ENCODE peak calls at places on chromosomes 7 and 10, in four cellular contexts. D is GM23338, F is H1, X is HCT116. B is an unnamed sample.
A peak's percentile ranks its signal among the peaks of the same experiment; 100 is the strongest.

GRCh38 chr7:124697746-124698145 is 67.8 kb downstream of the GPR37 start:
- DNase-seq in D (no peak), X (no peak), F (no peak), B (no peak)

GRCh38 chr7:79282051-79282694 is 171.3 kb downstream of the MAGI2 start:
- DNase-seq in D (peak; percentile 53), X (peak; percentile 35), F (no peak), B (no peak)

GRCh38 chr10:58384999-58385783 is at the start of gene TFAM:
- DNase-seq in F (peak; percentile 53), D (peak; percentile 97), X (peak; percentile 81), B (peak; percentile 99)

GRCh38 chr10:82190432-82191260 is 315.7 kb downstream of the NRG3 start:
- DNase-seq in F (no peak), X (no peak), D (no peak), B (no peak)

GRCh38 chr10:101228682-101229274 is 485 bp downstream of the LBX1 start:
- DNase-seq in X (no peak), F (no peak), D (peak; percentile 71), B (no peak)

GRCh38 chr10:13775786-13776780 is 189.3 kb downstream of the PRPF18 start:
- DNase-seq in D (no peak), F (no peak), X (no peak), B (no peak)

GRCh38 chr10:70201105-70201504 is 30.8 kb upstream of the SAR1A start:
- DNase-seq in F (no peak), D (no peak), X (no peak), B (no peak)

GRCh38 chr7:151168022-151168786 is 710 bp upstream of the GBX1 start:
- DNase-seq in F (no peak), X (no peak), D (peak; percentile 82), B (no peak)

GRCh38 chr7:134016942-134017303 is 110.2 kb upstream of the LRGUK start:
- DNase-seq in D (no peak), X (no peak), F (no peak), B (no peak)

GRCh38 chr7:98913026-98913425 is 34.7 kb downstream of the TRRAP start:
- DNase-seq in F (no peak), X (no peak), D (no peak), B (no peak)

GRCh38 chr7:94289071-94289470 is 105.6 kb upstream of the COL1A2 start:
- DNase-seq in F (peak; percentile 59), D (peak; percentile 94), X (peak; percentile 81), B (no peak)

GRCh38 chr7:73341877-73342276 is 13.9 kb downstream of the FKBP6 start:
- DNase-seq in X (peak; percentile 37), F (no peak), D (no peak), B (peak; percentile 11)

GRCh38 chr10:82136103-82136502 is 261.1 kb downstream of the NRG3 start:
- DNase-seq in D (no peak), X (no peak), F (no peak), B (no peak)

GRCh38 chr10:18658301-18658991 is 785 bp upstream of the ARL5B start:
- DNase-seq in F (no peak), D (no peak), X (no peak), B (peak; percentile 84)

GRCh38 chr7:121303422-121304171 is 25.2 kb upstream of the WNT16 start:
- DNase-seq in D (peak; percentile 35), X (no peak), F (no peak), B (no peak)

GRCh38 chr7:14073543-14073942 is 84.1 kb upstream of the ETV1 start:
- DNase-seq in F (no peak), D (no peak), X (no peak), B (no peak)

GRCh38 chr10:114320249-114321116 is 81.4 kb downstream of the VWA2 start:
- DNase-seq in F (no peak), X (peak; percentile 100), D (peak; percentile 11), B (peak; percentile 74)

GRCh38 chr7:41566581-41566980 is 136.3 kb downstream of the INHBA start:
- DNase-seq in F (no peak), X (no peak), D (no peak), B (no peak)

GRCh38 chr10:78706986-78707500 is 361.7 kb upstream of the ZMIZ1 start:
- DNase-seq in X (no peak), F (no peak), D (no peak), B (no peak)

GRCh38 chr7:46369933-46370654 is 449.0 kb upstream of the IGFBP3 start:
- DNase-seq in D (no peak), F (no peak), X (peak; percentile 7), B (no peak)

GRCh38 chr10:125030567-125031197 is 88.8 kb downstream of the ZRANB1 start:
- DNase-seq in X (no peak), F (no peak), D (no peak), B (no peak)

GRCh38 chr10:96133135-96133534 is 3.0 kb downstream of the ZNF518A start:
- DNase-seq in X (no peak), F (no peak), D (no peak), B (no peak)
- H3K4me1 ChIP-seq in X (peaks cover 14% of the 10 kb centered on the region), F (no peaks in the 10 kb centered on the region), D (peaks cover 13% of the 10 kb centered on the region), B (peaks cover 19% of the 10 kb centered on the region)

GRCh38 chr7:92740713-92741126 is 95.7 kb downstream of the CDK6 start:
- DNase-seq in F (peak; percentile 39), X (no peak), D (peak; percentile 58), B (no peak)
- H3K4me3 ChIP-seq in F (no peak overlapping the region), X (no peak overlapping the region), D (no peak overlapping the region), B (no peak overlapping the region)

DNA sequence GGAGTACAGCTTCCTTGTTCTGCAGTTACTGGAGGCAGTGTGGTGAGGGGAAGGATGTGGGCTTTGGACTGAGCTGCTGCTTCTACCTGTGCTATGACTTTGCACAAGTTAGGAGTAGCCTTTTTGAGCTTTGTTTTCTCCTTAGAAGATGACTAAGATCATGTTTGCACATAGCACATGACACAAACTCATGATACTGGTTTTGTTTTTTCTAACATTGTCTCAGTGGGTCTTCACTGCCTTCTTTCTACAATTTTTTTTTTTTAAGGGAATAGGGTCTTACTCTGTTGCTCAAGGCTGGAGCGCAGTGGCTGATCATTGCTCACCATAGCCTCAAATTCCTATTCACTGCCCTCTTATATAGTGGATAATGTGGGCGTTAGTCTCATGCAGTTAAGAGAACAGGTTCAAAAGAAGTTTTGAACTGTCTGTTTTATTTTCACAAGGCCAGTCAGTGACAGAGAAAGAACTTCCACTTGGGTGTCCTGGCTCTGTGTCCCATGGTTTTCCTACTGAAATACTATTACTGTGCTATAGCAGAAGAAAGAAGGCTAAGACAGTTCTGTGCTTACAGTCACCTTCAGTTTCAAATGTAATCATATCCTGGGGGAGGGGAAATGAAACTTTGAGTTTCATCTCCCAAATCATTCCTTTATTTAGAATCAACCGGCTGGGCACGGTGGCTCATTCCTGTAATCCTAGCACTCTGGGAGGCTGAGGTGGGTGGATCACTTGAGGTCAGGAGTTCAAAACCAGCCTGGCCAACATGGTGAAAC is 72.0 kb downstream of the KAT6B start:
- DNase-seq in F (no peak), X (no peak), D (no peak), B (no peak)
- TF ChIP-seq POLR2AphosphoS5 in F (no peak), X (no peak), D (no peak), B (no peak)

GRCh38 chr10:71262027-71262426 is 49.7 kb downstream of the UNC5B start:
- DNase-seq in D (no peak), X (no peak), F (no peak), B (no peak)
- H3K4me1 ChIP-seq in D (peaks cover 47% of the 10 kb centered on the region), X (peaks cover 45% of the 10 kb centered on the region), F (peaks cover 22% of the 10 kb centered on the region), B (peaks cover 2% of the 10 kb centered on the region)

GRCh38 chr10:44293306-44293778 is 91.6 kb downstream of the CXCL12 start:
- DNase-seq in D (peak; percentile 38), F (no peak), X (no peak), B (no peak)
- H3K4me3 ChIP-seq in D (peak overlapping the region; percentile 61), F (peak overlapping the region; percentile 35), X (no peak overlapping the region), B (no peak overlapping the region)

GRCh38 chr10:122374859-122375721 is 582 bp downstream of the PLEKHA1 start:
- DNase-seq in D (peak; percentile 66), F (no peak), X (peak; percentile 28), B (peak; percentile 92)
- TF ChIP-seq POLR2AphosphoS5 in D (no peak), F (no peak), X (peak; percentile 57), B (peak; percentile 61)

GRCh38 chr7:29139796-29140195 is 6.5 kb downstream of the CPVL start:
- DNase-seq in X (no peak), D (no peak), F (no peak), B (no peak)

GRCh38 chr7:29139191-29139590 is 7.1 kb downstream of the CPVL start:
- DNase-seq in D (no peak), F (no peak), X (no peak), B (no peak)

GRCh38 chr7:29135851-29136250 is 10.5 kb downstream of the CPVL start:
- DNase-seq in F (no peak), X (no peak), D (no peak), B (no peak)

GRCh38 chr7:29140873-29141468 is 5.4 kb downstream of the CPVL start:
- DNase-seq in F (no peak), X (no peak), D (no peak), B (no peak)

GRCh38 chr7:29138588-29138987 is 7.7 kb downstream of the CPVL start:
- DNase-seq in X (no peak), D (no peak), F (no peak), B (no peak)
- H3K4me1 ChIP-seq in X (no peaks in the 10 kb centered on the region), D (no peaks in the 10 kb centered on the region), F (no peaks in the 10 kb centered on the region), B (no peaks in the 10 kb centered on the region)

DNA sequence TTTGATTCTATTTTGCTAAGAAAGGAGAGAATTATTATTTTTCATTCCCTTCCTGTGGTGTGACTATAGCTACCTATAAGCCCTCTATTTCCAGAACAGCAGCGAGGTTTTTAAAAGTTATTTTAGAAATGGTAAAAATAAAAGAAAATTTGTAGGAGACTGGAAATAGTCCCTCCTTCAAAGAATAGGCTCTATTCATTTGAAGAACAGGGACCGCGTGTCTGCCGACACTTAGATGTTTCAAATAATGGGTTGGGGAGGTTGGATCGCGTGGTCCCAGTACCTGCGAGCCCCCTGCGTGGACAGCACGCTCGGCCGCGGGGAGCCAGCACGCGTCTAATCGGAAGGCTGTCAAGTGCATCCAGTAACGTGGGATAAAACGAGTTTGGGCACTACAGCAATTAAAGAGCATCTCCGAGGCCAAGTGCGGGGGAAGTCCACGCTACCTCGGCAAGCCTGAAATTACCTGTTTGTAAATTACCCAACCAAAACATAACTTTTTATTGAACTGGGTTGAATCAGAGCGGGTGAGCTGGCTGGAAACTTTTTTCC is 1.0 kb downstream of the CACNA2D1 start:
- DNase-seq in F (no peak), X (no peak), D (peak; percentile 15), B (no peak)
- H3K4me3 ChIP-seq in F (peak overlapping the region; percentile 81), X (no peak overlapping the region), D (peak overlapping the region; percentile 63), B (peak overlapping the region; percentile 36)

GRCh38 chr7:157273208-157274202 is 63.3 kb upstream of the DNAJB6 start:
- DNase-seq in X (peak; percentile 21), F (peak; percentile 72), D (peak; percentile 81), B (peak; percentile 91)
- TF ChIP-seq POLR2AphosphoS5 in X (no peak), F (no peak), D (no peak), B (peak; percentile 40)

B was measured in spleen.